ENCODE peak calls at places on chromosome 18, in four cellular contexts. One of them, this sample, is unnamed. For H3K9me3, the result is how much of the 10 kb centered on the place peaks cover.

GRCh38 chr18:48300463-48300961 is 108.7 kb downstream of the ZBTB7C start:
- DNase-seq in psoas muscle: no peak
- DNase-seq in ovary: no peak
- DNase-seq in neural progenitor cell: peak
- DNase-seq in this sample: no peak

GRCh38 chr18:3340682-3341097 is 78.8 kb downstream of the MYL12B start:
- DNase-seq in ovary: no peak
- DNase-seq in neural progenitor cell: no peak
- DNase-seq in psoas muscle: no peak
- DNase-seq in this sample: no peak

GRCh38 chr18:37476182-37476581 is 89.4 kb downstream of the CELF4 start:
- DNase-seq in neural progenitor cell: peak
- DNase-seq in ovary: no peak
- DNase-seq in psoas muscle: no peak
- DNase-seq in this sample: no peak

GRCh38 chr18:55243852-55244251 is 284.6 kb upstream of the CCDC68 start:
- DNase-seq in ovary: peak
- DNase-seq in psoas muscle: no peak
- DNase-seq in neural progenitor cell: no peak
- DNase-seq in this sample: no peak

GRCh38 chr18:35688757-35689156 is 107.2 kb downstream of the GALNT1 start:
- DNase-seq in neural progenitor cell: no peak
- DNase-seq in ovary: no peak
- DNase-seq in psoas muscle: no peak
- DNase-seq in this sample: no peak

GRCh38 chr18:21391074-21391673 is 149.1 kb downstream of the GREB1L start:
- DNase-seq in psoas muscle: no peak
- DNase-seq in neural progenitor cell: no peak
- DNase-seq in ovary: no peak
- DNase-seq in this sample: peak

GRCh38 chr18:56575819-56576663 is 62.4 kb downstream of the TXNL1 start:
- DNase-seq in ovary: no peak
- DNase-seq in neural progenitor cell: peak
- DNase-seq in psoas muscle: no peak
- DNase-seq in this sample: no peak

GRCh38 chr18:66749030-66749429 is 145.1 kb upstream of the CDH19 start:
- DNase-seq in ovary: no peak
- DNase-seq in psoas muscle: no peak
- DNase-seq in neural progenitor cell: peak
- DNase-seq in this sample: no peak

GRCh38 chr18:49021433-49022129 is 70.8 kb upstream of the SMAD7 start:
- DNase-seq in psoas muscle: peak
- DNase-seq in ovary: no peak
- DNase-seq in neural progenitor cell: peak
- DNase-seq in this sample: peak

GRCh38 chr18:31683968-31684278 is 458 bp downstream of the B4GALT6 start:
- DNase-seq in psoas muscle: no peak
- DNase-seq in neural progenitor cell: no peak
- DNase-seq in ovary: no peak
- DNase-seq in this sample: no peak

GRCh38 chr18:74204543-74205152 is 56.3 kb downstream of the TIMM21 start:
- DNase-seq in neural progenitor cell: no peak
- DNase-seq in ovary: no peak
- DNase-seq in psoas muscle: no peak
- DNase-seq in this sample: no peak

GRCh38 chr18:35525795-35526475 is 28.2 kb upstream of the INO80C start:
- DNase-seq in psoas muscle: no peak
- DNase-seq in ovary: no peak
- DNase-seq in neural progenitor cell: no peak
- DNase-seq in this sample: no peak

GRCh38 chr18:54260376-54261072 is 8.8 kb upstream of the POLI start:
- DNase-seq in psoas muscle: no peak
- DNase-seq in ovary: no peak
- DNase-seq in neural progenitor cell: no peak
- DNase-seq in this sample: no peak

GRCh38 chr18:72458256-72458655 is 85.9 kb downstream of the CBLN2 start:
- DNase-seq in psoas muscle: no peak
- DNase-seq in neural progenitor cell: no peak
- DNase-seq in ovary: no peak
- DNase-seq in this sample: no peak

GRCh38 chr18:72452328-72452727 is 91.8 kb downstream of the CBLN2 start:
- DNase-seq in ovary: no peak
- DNase-seq in neural progenitor cell: no peak
- DNase-seq in psoas muscle: no peak
- DNase-seq in this sample: no peak

GRCh38 chr18:72460210-72460680 is 83.9 kb downstream of the CBLN2 start:
- DNase-seq in ovary: no peak
- DNase-seq in neural progenitor cell: no peak
- DNase-seq in psoas muscle: no peak
- DNase-seq in this sample: no peak

DNA sequence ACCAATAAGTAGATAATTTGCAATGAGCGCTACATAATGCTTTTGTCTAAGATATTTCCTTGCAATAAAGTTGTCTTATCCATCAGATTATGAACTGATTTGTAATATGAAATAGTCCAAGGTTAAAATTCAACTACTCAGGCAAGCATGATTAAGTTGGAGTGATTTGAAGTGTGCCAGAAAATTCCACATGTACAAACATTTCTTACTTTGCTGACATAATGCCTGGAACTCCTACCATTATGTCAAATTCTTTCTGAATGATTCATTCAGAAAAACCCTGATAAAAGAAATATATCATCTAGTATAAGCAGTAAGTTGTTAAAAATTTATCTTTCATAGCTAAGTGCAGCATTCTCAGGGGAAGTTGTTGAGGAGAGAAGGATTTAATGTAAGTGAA is 87.3 kb downstream of the CBLN2 start:
- DNase-seq in neural progenitor cell: no peak
- DNase-seq in ovary: no peak
- DNase-seq in psoas muscle: no peak
- DNase-seq in this sample: no peak
- H3K9me3 ChIP-seq in neural progenitor cell: under half
- H3K9me3 ChIP-seq in ovary: under half
- H3K9me3 ChIP-seq in psoas muscle: under half
- H3K9me3 ChIP-seq in this sample: under half

DNA sequence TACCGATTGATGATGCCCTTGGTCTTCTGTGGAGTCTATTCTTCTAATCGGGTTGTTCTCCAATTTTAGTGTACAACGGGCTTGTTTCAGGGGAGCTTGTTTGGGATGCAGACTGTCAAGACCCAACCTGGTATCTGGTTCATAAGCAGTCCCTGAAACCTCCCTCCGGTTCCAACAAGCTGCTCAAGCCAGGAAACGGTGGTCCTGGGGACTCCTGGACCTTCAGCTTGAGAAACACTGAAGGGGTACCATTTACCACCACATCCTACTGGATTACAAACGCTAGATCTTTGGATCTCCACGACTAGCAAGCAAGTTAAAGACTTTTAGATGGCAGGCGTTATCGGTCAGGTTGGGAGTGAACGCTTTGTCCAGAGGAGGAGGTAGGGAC is 2.0 kb downstream of the BCL2 start:
- DNase-seq in psoas muscle: no peak
- DNase-seq in ovary: no peak
- DNase-seq in neural progenitor cell: no peak
- DNase-seq in this sample: no peak
- H3K27ac ChIP-seq in psoas muscle: peak
- H3K27ac ChIP-seq in ovary: peak
- H3K27ac ChIP-seq in neural progenitor cell: no peak
- H3K27ac ChIP-seq in this sample: no peak

DNA sequence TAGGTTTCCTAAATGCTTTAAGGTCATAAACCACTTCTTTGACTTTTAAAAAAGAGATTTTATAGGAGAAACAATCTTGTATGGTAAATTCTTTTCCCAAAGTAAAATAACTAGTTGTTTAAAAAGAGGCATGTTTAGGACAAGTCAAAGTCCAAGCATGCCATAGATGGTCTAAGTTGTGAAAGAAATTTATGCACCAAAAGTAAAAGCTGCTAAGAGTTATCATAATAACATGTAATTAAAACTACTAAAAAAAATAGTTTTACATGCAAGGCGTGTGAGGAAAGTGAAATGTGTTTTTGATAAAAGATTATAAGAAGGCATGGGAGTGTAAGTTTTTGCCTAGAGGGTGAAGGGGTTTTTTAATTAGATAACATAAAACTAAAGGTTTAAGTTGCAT is 22.5 kb downstream of the FAM210A start:
- DNase-seq in neural progenitor cell: peak
- DNase-seq in ovary: no peak
- DNase-seq in psoas muscle: no peak
- DNase-seq in this sample: no peak
- H3K9me3 ChIP-seq in neural progenitor cell: under half
- H3K9me3 ChIP-seq in ovary: under half
- H3K9me3 ChIP-seq in psoas muscle: under half
- H3K9me3 ChIP-seq in this sample: under half

GRCh38 chr18:61833978-61834377 is 58.8 kb downstream of the RNF152 start:
- DNase-seq in psoas muscle: no peak
- DNase-seq in ovary: no peak
- DNase-seq in neural progenitor cell: no peak
- DNase-seq in this sample: no peak
- H3K27ac ChIP-seq in psoas muscle: no peak
- H3K27ac ChIP-seq in ovary: no peak
- H3K27ac ChIP-seq in neural progenitor cell: no peak
- H3K27ac ChIP-seq in this sample: no peak

GRCh38 chr18:62737474-62737873 is 22.1 kb downstream of the PHLPP1 start:
- DNase-seq in ovary: no peak
- DNase-seq in psoas muscle: no peak
- DNase-seq in neural progenitor cell: no peak
- DNase-seq in this sample: no peak
- H3K9me3 ChIP-seq in ovary: under half
- H3K9me3 ChIP-seq in psoas muscle: under half
- H3K9me3 ChIP-seq in neural progenitor cell: under half
- H3K9me3 ChIP-seq in this sample: under half

GRCh38 chr18:25283769-25284168 is 68.2 kb downstream of the ZNF521 start:
- DNase-seq in psoas muscle: no peak
- DNase-seq in neural progenitor cell: no peak
- DNase-seq in ovary: no peak
- DNase-seq in this sample: no peak
- H3K27ac ChIP-seq in psoas muscle: no peak
- H3K27ac ChIP-seq in neural progenitor cell: peak
- H3K27ac ChIP-seq in ovary: no peak
- H3K27ac ChIP-seq in this sample: no peak

DNA sequence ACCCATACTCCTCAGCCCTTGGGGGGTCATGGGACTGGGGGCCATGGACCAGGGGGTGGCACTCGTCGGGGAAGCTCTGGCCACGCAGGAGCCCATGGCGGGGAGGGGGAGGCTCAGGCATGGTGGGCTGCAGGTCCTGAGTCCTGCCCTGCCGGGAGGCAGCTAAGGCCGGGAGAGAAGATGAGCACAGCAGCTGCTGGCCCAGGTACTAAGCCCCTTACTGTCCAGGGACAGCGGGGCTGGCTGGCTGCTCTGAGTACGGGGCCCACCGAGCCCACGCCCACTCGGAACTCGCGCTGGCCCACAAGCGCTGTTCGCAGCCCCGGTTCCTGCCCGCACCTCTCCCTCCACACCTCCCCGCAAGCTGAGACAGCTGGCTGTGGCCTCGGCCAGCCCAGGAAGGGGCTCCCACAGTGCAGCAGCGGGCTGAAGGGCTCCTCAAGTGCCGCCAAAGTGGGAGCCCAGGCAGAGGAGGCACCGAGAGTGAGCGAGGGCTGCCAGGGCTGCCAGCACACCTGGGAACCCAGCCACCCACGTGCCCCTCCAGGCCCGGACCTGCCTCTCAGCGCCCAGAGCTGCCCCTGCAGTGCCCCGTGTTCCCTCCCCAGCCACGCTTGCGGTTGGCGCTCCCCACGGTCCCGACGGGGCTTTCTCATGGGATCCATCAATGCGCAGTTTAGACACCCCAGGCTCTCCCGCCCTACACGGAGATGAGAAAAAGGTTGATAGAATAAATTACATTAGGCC is 33.6 kb upstream of the ZNF236 start:
- DNase-seq in psoas muscle: no peak
- DNase-seq in ovary: no peak
- DNase-seq in neural progenitor cell: no peak
- DNase-seq in this sample: no peak
- H3K9me3 ChIP-seq in psoas muscle: under half
- H3K9me3 ChIP-seq in ovary: under half
- H3K9me3 ChIP-seq in neural progenitor cell: under half
- H3K9me3 ChIP-seq in this sample: under half

DNA sequence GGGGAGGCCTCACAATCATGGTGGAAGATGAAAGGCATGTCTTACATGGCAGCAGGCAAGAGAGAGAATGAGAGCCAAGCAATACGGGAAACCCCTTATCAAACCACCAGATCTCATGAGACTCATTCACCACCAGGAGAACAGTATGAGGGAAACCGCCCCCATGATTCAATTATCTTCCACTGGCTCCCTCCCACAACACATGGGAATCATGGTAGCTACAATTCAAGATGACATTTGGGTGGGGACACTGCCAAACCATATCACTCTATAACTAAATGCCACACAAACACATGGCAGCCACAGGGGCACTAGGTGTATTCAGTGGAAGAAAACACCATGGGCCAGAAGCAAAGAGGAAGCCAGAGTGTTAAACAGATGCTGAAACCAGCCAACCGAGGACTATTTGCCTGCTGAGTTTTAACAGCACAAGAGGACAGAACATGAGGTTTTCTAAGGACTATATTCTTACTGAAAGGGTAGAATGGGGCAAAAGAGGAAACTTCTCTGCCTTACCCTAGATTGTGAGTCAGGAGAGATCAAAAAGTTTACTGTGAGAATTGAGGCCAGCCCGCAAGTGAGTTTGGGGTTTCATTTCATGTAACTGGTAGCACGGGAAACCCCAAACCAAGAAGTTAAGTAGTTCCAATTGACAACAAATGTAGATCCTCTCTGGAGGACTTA is 49.2 kb downstream of the SIGLEC15 start:
- DNase-seq in neural progenitor cell: no peak
- DNase-seq in psoas muscle: no peak
- DNase-seq in ovary: no peak
- DNase-seq in this sample: no peak
- H3K27ac ChIP-seq in neural progenitor cell: no peak
- H3K27ac ChIP-seq in psoas muscle: no peak
- H3K27ac ChIP-seq in ovary: no peak
- H3K27ac ChIP-seq in this sample: no peak

DNA sequence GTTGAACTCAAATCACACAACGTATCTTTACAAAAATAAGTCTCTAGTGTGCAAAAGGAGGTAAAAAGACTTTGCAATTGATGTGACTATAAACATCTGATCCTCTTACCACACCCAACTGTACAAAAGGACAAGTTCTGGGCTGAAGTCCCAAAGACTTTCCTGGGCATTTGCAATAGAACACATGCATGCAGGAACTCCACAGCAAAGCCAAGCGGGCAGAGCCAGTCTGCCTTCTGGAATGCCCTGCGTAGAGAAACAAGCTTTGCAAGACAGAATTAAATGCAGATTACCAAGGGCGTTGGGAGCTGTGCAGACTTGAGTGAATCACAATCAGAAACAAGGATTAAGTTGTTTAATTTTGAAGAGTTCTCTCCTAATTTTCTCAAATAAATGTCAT is 208.4 kb upstream of the ZNF521 start:
- DNase-seq in neural progenitor cell: no peak
- DNase-seq in psoas muscle: peak
- DNase-seq in ovary: no peak
- DNase-seq in this sample: no peak
- H3K9me3 ChIP-seq in neural progenitor cell: under half
- H3K9me3 ChIP-seq in psoas muscle: under half
- H3K9me3 ChIP-seq in ovary: under half
- H3K9me3 ChIP-seq in this sample: under half